ENCODE peak calls at places on chromosomes 2 and 18, in five cellular contexts. One of them, this sample, is unnamed.

GRCh38 chr18:44715245-44715644 is 34.6 kb downstream of the SETBP1 start:
- DNase-seq in endothelial cell: no peak
- DNase-seq in NCI-H774: no peak
- DNase-seq in A172: peak; percentile 28
- DNase-seq in fibroblast of mammary gland: peak; percentile 79
- DNase-seq in this sample: peak; percentile 14

GRCh38 chr2:48714240-48714639 is 41.3 kb downstream of the LHCGR start:
- DNase-seq in fibroblast of mammary gland: peak; percentile 45
- DNase-seq in NCI-H774: no peak
- DNase-seq in endothelial cell: no peak
- DNase-seq in A172: no peak
- DNase-seq in this sample: no peak

GRCh38 chr2:157822993-157823392 is 53.1 kb downstream of the ACVR1 start:
- DNase-seq in NCI-H774: no peak
- DNase-seq in endothelial cell: no peak
- DNase-seq in fibroblast of mammary gland: peak; percentile 90
- DNase-seq in A172: peak; percentile 52
- DNase-seq in this sample: peak; percentile 49

GRCh38 chr18:58900015-58900649 is 35.5 kb downstream of the ZNF532 start:
- DNase-seq in endothelial cell: no peak
- DNase-seq in A172: no peak
- DNase-seq in NCI-H774: no peak
- DNase-seq in fibroblast of mammary gland: peak; percentile 25
- DNase-seq in this sample: no peak

GRCh38 chr2:172710584-172711024 is 25.0 kb upstream of the RAPGEF4 start:
- DNase-seq in NCI-H774: peak; percentile 58
- DNase-seq in fibroblast of mammary gland: peak; percentile 87
- DNase-seq in A172: peak; percentile 71
- DNase-seq in endothelial cell: peak; percentile 47
- DNase-seq in this sample: peak; percentile 97

GRCh38 chr2:233023007-233023760 is 9.3 kb upstream of the NEU2 start:
- DNase-seq in endothelial cell: no peak
- DNase-seq in A172: no peak
- DNase-seq in NCI-H774: no peak
- DNase-seq in fibroblast of mammary gland: no peak
- DNase-seq in this sample: no peak

GRCh38 chr2:66432801-66433694 is 1.9 kb upstream of the MEIS1 start:
- DNase-seq in endothelial cell: peak; percentile 89
- DNase-seq in NCI-H774: peak; percentile 94
- DNase-seq in A172: peak; percentile 88
- DNase-seq in fibroblast of mammary gland: peak; percentile 96
- DNase-seq in this sample: peak; percentile 85

GRCh38 chr18:56532176-56532840 is 106.1 kb downstream of the TXNL1 start:
- DNase-seq in endothelial cell: no peak
- DNase-seq in fibroblast of mammary gland: peak; percentile 74
- DNase-seq in NCI-H774: no peak
- DNase-seq in A172: peak; percentile 4
- DNase-seq in this sample: peak; percentile 46

GRCh38 chr2:26692814-26693286 is 328 bp downstream of the KCNK3 start:
- DNase-seq in A172: no peak
- DNase-seq in fibroblast of mammary gland: peak; percentile 3
- DNase-seq in NCI-H774: no peak
- DNase-seq in endothelial cell: peak; percentile 22
- DNase-seq in this sample: no peak

GRCh38 chr2:47225061-47225783 is 70.1 kb upstream of the STPG4 start:
- DNase-seq in A172: peak; percentile 99
- DNase-seq in endothelial cell: no peak
- DNase-seq in NCI-H774: peak; percentile 68
- DNase-seq in fibroblast of mammary gland: peak; percentile 86
- DNase-seq in this sample: peak; percentile 85

GRCh38 chr2:101356486-101356885 is 30.8 kb downstream of the CREG2 start:
- DNase-seq in fibroblast of mammary gland: peak; percentile 66
- DNase-seq in NCI-H774: no peak
- DNase-seq in endothelial cell: no peak
- DNase-seq in A172: peak; percentile 53
- DNase-seq in this sample: peak; percentile 64

GRCh38 chr2:231714639-231715498 is 6.5 kb downstream of the PTMA start:
- DNase-seq in A172: peak; percentile 51
- DNase-seq in NCI-H774: peak; percentile 51
- DNase-seq in fibroblast of mammary gland: peak; percentile 43
- DNase-seq in endothelial cell: peak; percentile 81
- DNase-seq in this sample: peak; percentile 57

GRCh38 chr2:192194065-192194865 is 468 bp downstream of the TMEFF2 start:
- DNase-seq in endothelial cell: peak; percentile 36
- DNase-seq in A172: no peak
- DNase-seq in NCI-H774: no peak
- DNase-seq in fibroblast of mammary gland: peak; percentile 28
- DNase-seq in this sample: no peak

GRCh38 chr18:22466608-22467390 is 49.1 kb upstream of the CTAGE1 start:
- DNase-seq in fibroblast of mammary gland: peak; percentile 81
- DNase-seq in A172: peak; percentile 86
- DNase-seq in endothelial cell: no peak
- DNase-seq in NCI-H774: no peak
- DNase-seq in this sample: peak; percentile 81

GRCh38 chr2:9002637-9003365 is 683 bp downstream of the MBOAT2 start:
- DNase-seq in fibroblast of mammary gland: no peak
- DNase-seq in endothelial cell: peak; percentile 34
- DNase-seq in A172: peak; percentile 26
- DNase-seq in NCI-H774: no peak
- DNase-seq in this sample: peak; percentile 20

GRCh38 chr18:51029378-51029693 is 677 bp upstream of the SMAD4 start:
- DNase-seq in fibroblast of mammary gland: no peak
- DNase-seq in NCI-H774: no peak
- DNase-seq in A172: no peak
- DNase-seq in endothelial cell: no peak
- DNase-seq in this sample: no peak

GRCh38 chr18:70494524-70494923 is 205.7 kb downstream of the SOCS6 start:
- DNase-seq in endothelial cell: no peak
- DNase-seq in fibroblast of mammary gland: no peak
- DNase-seq in A172: no peak
- DNase-seq in NCI-H774: no peak
- DNase-seq in this sample: no peak

GRCh38 chr2:128771401-128771800 is 452.7 kb upstream of the HS6ST1 start:
- DNase-seq in fibroblast of mammary gland: no peak
- DNase-seq in NCI-H774: no peak
- DNase-seq in endothelial cell: no peak
- DNase-seq in A172: no peak
- DNase-seq in this sample: no peak

GRCh38 chr2:42100696-42101585 is 53.1 kb downstream of the PKDCC start:
- DNase-seq in endothelial cell: peak; percentile 70
- DNase-seq in fibroblast of mammary gland: peak; percentile 32
- DNase-seq in NCI-H774: no peak
- DNase-seq in A172: peak; percentile 60
- DNase-seq in this sample: no peak

GRCh38 chr2:8281234-8281633 is 400.6 kb upstream of the ID2 start:
- DNase-seq in endothelial cell: no peak
- DNase-seq in A172: no peak
- DNase-seq in NCI-H774: no peak
- DNase-seq in fibroblast of mammary gland: no peak
- DNase-seq in this sample: no peak

GRCh38 chr2:201275991-201276390 is 15.7 kb downstream of the CASP8 start:
- DNase-seq in endothelial cell: no peak
- DNase-seq in NCI-H774: no peak
- DNase-seq in fibroblast of mammary gland: no peak
- DNase-seq in A172: no peak
- DNase-seq in this sample: no peak

GRCh38 chr2:170396799-170397459 is 219.0 kb downstream of the MYO3B start:
- DNase-seq in endothelial cell: no peak
- DNase-seq in A172: peak; percentile 40
- DNase-seq in fibroblast of mammary gland: peak; percentile 42
- DNase-seq in NCI-H774: no peak
- DNase-seq in this sample: no peak

GRCh38 chr18:9919564-9920232 is 5.9 kb downstream of the VAPA start:
- DNase-seq in endothelial cell: no peak
- DNase-seq in fibroblast of mammary gland: no peak
- DNase-seq in NCI-H774: no peak
- DNase-seq in A172: no peak
- DNase-seq in this sample: no peak

GRCh38 chr2:156445311-156446218 is 9.4 kb downstream of the GPD2 start:
- DNase-seq in A172: peak; percentile 55
- DNase-seq in endothelial cell: no peak
- DNase-seq in fibroblast of mammary gland: peak; percentile 92
- DNase-seq in NCI-H774: no peak
- DNase-seq in this sample: peak; percentile 83

GRCh38 chr2:9230881-9231280 is 24.3 kb downstream of the ASAP2 start:
- DNase-seq in endothelial cell: no peak
- DNase-seq in NCI-H774: no peak
- DNase-seq in A172: peak; percentile 67
- DNase-seq in fibroblast of mammary gland: no peak
- DNase-seq in this sample: peak; percentile 93

GRCh38 chr18:9577361-9577760 is 37.0 kb downstream of the PPP4R1 start:
- DNase-seq in A172: no peak
- DNase-seq in NCI-H774: no peak
- DNase-seq in fibroblast of mammary gland: no peak
- DNase-seq in endothelial cell: no peak
- DNase-seq in this sample: no peak

GRCh38 chr18:28002841-28003240 is 174.1 kb downstream of the CDH2 start:
- DNase-seq in NCI-H774: no peak
- DNase-seq in fibroblast of mammary gland: no peak
- DNase-seq in endothelial cell: no peak
- DNase-seq in A172: no peak
- DNase-seq in this sample: no peak

GRCh38 chr2:107553534-107553933 is 273.2 kb upstream of the RGPD4 start:
- DNase-seq in endothelial cell: no peak
- DNase-seq in fibroblast of mammary gland: peak; percentile 71
- DNase-seq in A172: peak; percentile 82
- DNase-seq in NCI-H774: no peak
- DNase-seq in this sample: peak; percentile 47

GRCh38 chr2:190343500-190344274 is at the start of gene INPP1:
- DNase-seq in endothelial cell: peak; percentile 56
- DNase-seq in fibroblast of mammary gland: peak; percentile 69
- DNase-seq in NCI-H774: no peak
- DNase-seq in A172: peak; percentile 73
- DNase-seq in this sample: peak; percentile 41

GRCh38 chr2:144424559-144425240 is 95.2 kb downstream of the ZEB2 start:
- DNase-seq in endothelial cell: no peak
- DNase-seq in fibroblast of mammary gland: no peak
- DNase-seq in A172: no peak
- DNase-seq in NCI-H774: peak; percentile 14
- DNase-seq in this sample: no peak

GRCh38 chr2:61175036-61175435 is 13.0 kb downstream of the C2orf74 start:
- DNase-seq in NCI-H774: no peak
- DNase-seq in A172: no peak
- DNase-seq in fibroblast of mammary gland: no peak
- DNase-seq in endothelial cell: no peak
- DNase-seq in this sample: no peak

GRCh38 chr2:23404426-23404825 is 19.4 kb downstream of the KLHL29 start:
- DNase-seq in fibroblast of mammary gland: peak; percentile 77
- DNase-seq in endothelial cell: peak; percentile 44
- DNase-seq in A172: peak; percentile 79
- DNase-seq in NCI-H774: peak; percentile 81
- DNase-seq in this sample: peak; percentile 90

GRCh38 chr2:191158179-191158578 is 7.4 kb upstream of the STAT4 start:
- DNase-seq in endothelial cell: no peak
- DNase-seq in A172: no peak
- DNase-seq in NCI-H774: no peak
- DNase-seq in fibroblast of mammary gland: no peak
- DNase-seq in this sample: no peak

GRCh38 chr2:35468271-35468670 is 887.3 kb upstream of the CRIM1 start:
- DNase-seq in NCI-H774: no peak
- DNase-seq in endothelial cell: no peak
- DNase-seq in fibroblast of mammary gland: no peak
- DNase-seq in A172: peak; percentile 29
- DNase-seq in this sample: no peak

GRCh38 chr2:170967553-170967952 is 38.5 kb downstream of the GORASP2 start:
- DNase-seq in NCI-H774: no peak
- DNase-seq in A172: no peak
- DNase-seq in endothelial cell: no peak
- DNase-seq in fibroblast of mammary gland: no peak
- DNase-seq in this sample: no peak

GRCh38 chr2:148545387-148546256 is 98.9 kb upstream of the EPC2 start:
- DNase-seq in NCI-H774: no peak
- DNase-seq in A172: no peak
- DNase-seq in endothelial cell: no peak
- DNase-seq in fibroblast of mammary gland: no peak
- DNase-seq in this sample: no peak

GRCh38 chr18:9876867-9877654 is 8.7 kb upstream of the TXNDC2 start:
- DNase-seq in fibroblast of mammary gland: peak; percentile 89
- DNase-seq in A172: peak; percentile 92
- DNase-seq in NCI-H774: no peak
- DNase-seq in endothelial cell: no peak
- DNase-seq in this sample: peak; percentile 80

GRCh38 chr2:172285010-172285621 is 142.3 kb upstream of the ITGA6 start:
- DNase-seq in fibroblast of mammary gland: peak; percentile 71
- DNase-seq in endothelial cell: peak; percentile 9
- DNase-seq in A172: peak; percentile 71
- DNase-seq in NCI-H774: no peak
- DNase-seq in this sample: peak; percentile 79